ENCODE peak calls at places on chromosomes 5 and 9, in nine cellular contexts. One of them, this sample, is unnamed.

GRCh38 chr5:127031147-127031862 is 947 bp upstream of the MARCHF3 start:
- DNase-seq in WTC11: peak; percentile 28
- DNase-seq in left ventricle myocardium inferior: no peak
- DNase-seq in mammary epithelial cell: no peak
- DNase-seq in esophagus squamous epithelium: no peak
- DNase-seq in mucosa of descending colon: peak; percentile 69
- DNase-seq in cardiac muscle cell: peak; percentile 40
- DNase-seq in AG09309: no peak
- DNase-seq in GM20000: no peak
- DNase-seq in this sample: no peak

GRCh38 chr5:54601393-54601792 is 83.8 kb downstream of the SNX18 start:
- DNase-seq in WTC11: no peak
- DNase-seq in left ventricle myocardium inferior: no peak
- DNase-seq in mammary epithelial cell: peak; percentile 37
- DNase-seq in esophagus squamous epithelium: no peak
- DNase-seq in mucosa of descending colon: no peak
- DNase-seq in cardiac muscle cell: no peak
- DNase-seq in AG09309: no peak
- DNase-seq in GM20000: no peak
- DNase-seq in this sample: no peak

GRCh38 chr5:8500426-8500825 is 631.5 kb downstream of the MTRR start:
- DNase-seq in WTC11: no peak
- DNase-seq in left ventricle myocardium inferior: no peak
- DNase-seq in mammary epithelial cell: no peak
- DNase-seq in esophagus squamous epithelium: no peak
- DNase-seq in mucosa of descending colon: no peak
- DNase-seq in cardiac muscle cell: no peak
- DNase-seq in AG09309: no peak
- DNase-seq in GM20000: no peak
- DNase-seq in this sample: no peak

GRCh38 chr5:28400076-28400475 is 1361.7 kb upstream of the CDH9 start:
- DNase-seq in WTC11: no peak
- DNase-seq in left ventricle myocardium inferior: no peak
- DNase-seq in mammary epithelial cell: no peak
- DNase-seq in esophagus squamous epithelium: no peak
- DNase-seq in mucosa of descending colon: no peak
- DNase-seq in cardiac muscle cell: no peak
- DNase-seq in AG09309: no peak
- DNase-seq in GM20000: no peak
- DNase-seq in this sample: no peak

GRCh38 chr5:51378778-51379652 is 4.2 kb upstream of the ISL1 start:
- DNase-seq in WTC11: peak; percentile 45
- DNase-seq in left ventricle myocardium inferior: no peak
- DNase-seq in mammary epithelial cell: no peak
- DNase-seq in esophagus squamous epithelium: no peak
- DNase-seq in mucosa of descending colon: no peak
- DNase-seq in cardiac muscle cell: peak; percentile 55
- DNase-seq in AG09309: no peak
- DNase-seq in GM20000: no peak
- DNase-seq in this sample: no peak

GRCh38 chr5:56670916-56671315 is 144.4 kb upstream of the MAP3K1 start:
- DNase-seq in WTC11: no peak
- DNase-seq in left ventricle myocardium inferior: no peak
- DNase-seq in mammary epithelial cell: no peak
- DNase-seq in esophagus squamous epithelium: no peak
- DNase-seq in mucosa of descending colon: no peak
- DNase-seq in cardiac muscle cell: no peak
- DNase-seq in AG09309: no peak
- DNase-seq in GM20000: no peak
- DNase-seq in this sample: no peak

GRCh38 chr9:127578952-127579853 is 32.9 kb upstream of the STXBP1 start:
- DNase-seq in WTC11: peak; percentile 50
- DNase-seq in left ventricle myocardium inferior: peak; percentile 83
- DNase-seq in mammary epithelial cell: peak; percentile 98
- DNase-seq in esophagus squamous epithelium: peak; percentile 58
- DNase-seq in mucosa of descending colon: peak; percentile 85
- DNase-seq in cardiac muscle cell: no peak
- DNase-seq in AG09309: peak; percentile 90
- DNase-seq in GM20000: peak; percentile 44
- DNase-seq in this sample: no peak

GRCh38 chr9:123637940-123638634 is 282.1 kb downstream of the CRB2 start:
- DNase-seq in WTC11: no peak
- DNase-seq in left ventricle myocardium inferior: no peak
- DNase-seq in mammary epithelial cell: no peak
- DNase-seq in esophagus squamous epithelium: no peak
- DNase-seq in mucosa of descending colon: no peak
- DNase-seq in cardiac muscle cell: no peak
- DNase-seq in AG09309: peak; percentile 1
- DNase-seq in GM20000: peak; percentile 16
- DNase-seq in this sample: no peak

GRCh38 chr9:133813749-133814585 is 75.8 kb upstream of the SARDH start:
- DNase-seq in WTC11: no peak
- DNase-seq in left ventricle myocardium inferior: peak; percentile 71
- DNase-seq in mammary epithelial cell: no peak
- DNase-seq in esophagus squamous epithelium: no peak
- DNase-seq in mucosa of descending colon: no peak
- DNase-seq in cardiac muscle cell: peak; percentile 79
- DNase-seq in AG09309: no peak
- DNase-seq in GM20000: no peak
- DNase-seq in this sample: no peak

GRCh38 chr9:114207034-114207815 is 51.9 kb downstream of the COL27A1 start:
- DNase-seq in WTC11: no peak
- DNase-seq in left ventricle myocardium inferior: peak; percentile 76
- DNase-seq in mammary epithelial cell: peak; percentile 37
- DNase-seq in esophagus squamous epithelium: no peak
- DNase-seq in mucosa of descending colon: peak; percentile 45
- DNase-seq in cardiac muscle cell: peak; percentile 79
- DNase-seq in AG09309: no peak
- DNase-seq in GM20000: no peak
- DNase-seq in this sample: no peak

GRCh38 chr5:33513786-33514185 is 73.0 kb downstream of the TARS1 start:
- DNase-seq in WTC11: no peak
- DNase-seq in left ventricle myocardium inferior: no peak
- DNase-seq in mammary epithelial cell: no peak
- DNase-seq in esophagus squamous epithelium: no peak
- DNase-seq in mucosa of descending colon: no peak
- DNase-seq in cardiac muscle cell: no peak
- DNase-seq in AG09309: no peak
- DNase-seq in GM20000: no peak
- DNase-seq in this sample: no peak

GRCh38 chr5:81232449-81233079 is 558 bp upstream of the CKMT2 start:
- DNase-seq in WTC11: no peak
- DNase-seq in left ventricle myocardium inferior: peak; percentile 85
- DNase-seq in mammary epithelial cell: no peak
- DNase-seq in esophagus squamous epithelium: no peak
- DNase-seq in mucosa of descending colon: no peak
- DNase-seq in cardiac muscle cell: peak; percentile 82
- DNase-seq in AG09309: peak; percentile 2
- DNase-seq in GM20000: no peak
- DNase-seq in this sample: no peak

GRCh38 chr5:56291058-56291404 is 57.9 kb upstream of the ANKRD55 start:
- DNase-seq in WTC11: no peak
- DNase-seq in left ventricle myocardium inferior: no peak
- DNase-seq in mammary epithelial cell: no peak
- DNase-seq in esophagus squamous epithelium: no peak
- DNase-seq in mucosa of descending colon: no peak
- DNase-seq in cardiac muscle cell: no peak
- DNase-seq in AG09309: no peak
- DNase-seq in GM20000: no peak
- DNase-seq in this sample: no peak

GRCh38 chr5:136162001-136162400 is 29.4 kb downstream of the SMAD5 start:
- DNase-seq in WTC11: no peak
- DNase-seq in left ventricle myocardium inferior: no peak
- DNase-seq in mammary epithelial cell: no peak
- DNase-seq in esophagus squamous epithelium: no peak
- DNase-seq in mucosa of descending colon: no peak
- DNase-seq in cardiac muscle cell: no peak
- DNase-seq in AG09309: no peak
- DNase-seq in GM20000: no peak
- DNase-seq in this sample: no peak

GRCh38 chr5:57902035-57902434 is 419.4 kb upstream of the ACTBL2 start:
- DNase-seq in WTC11: no peak
- DNase-seq in left ventricle myocardium inferior: no peak
- DNase-seq in mammary epithelial cell: no peak
- DNase-seq in esophagus squamous epithelium: no peak
- DNase-seq in mucosa of descending colon: no peak
- DNase-seq in cardiac muscle cell: no peak
- DNase-seq in AG09309: no peak
- DNase-seq in GM20000: no peak
- DNase-seq in this sample: no peak

GRCh38 chr5:136203303-136203922 is 10.5 kb upstream of the SMIM32 start:
- DNase-seq in WTC11: no peak
- DNase-seq in left ventricle myocardium inferior: no peak
- DNase-seq in mammary epithelial cell: no peak
- DNase-seq in esophagus squamous epithelium: no peak
- DNase-seq in mucosa of descending colon: no peak
- DNase-seq in cardiac muscle cell: no peak
- DNase-seq in AG09309: no peak
- DNase-seq in GM20000: no peak
- DNase-seq in this sample: no peak

GRCh38 chr5:169331292-169331852 is 30.4 kb upstream of the SLIT3 start:
- DNase-seq in WTC11: no peak
- DNase-seq in left ventricle myocardium inferior: no peak
- DNase-seq in mammary epithelial cell: no peak
- DNase-seq in esophagus squamous epithelium: no peak
- DNase-seq in mucosa of descending colon: no peak
- DNase-seq in cardiac muscle cell: no peak
- DNase-seq in AG09309: no peak
- DNase-seq in GM20000: no peak
- DNase-seq in this sample: no peak

GRCh38 chr5:17304282-17304681 is 86.9 kb downstream of the BASP1 start:
- DNase-seq in WTC11: no peak
- DNase-seq in left ventricle myocardium inferior: no peak
- DNase-seq in mammary epithelial cell: no peak
- DNase-seq in esophagus squamous epithelium: no peak
- DNase-seq in mucosa of descending colon: no peak
- DNase-seq in cardiac muscle cell: no peak
- DNase-seq in AG09309: no peak
- DNase-seq in GM20000: no peak
- DNase-seq in this sample: no peak
- TF ChIP-seq CTCF in WTC11: no peak
- TF ChIP-seq CTCF in left ventricle myocardium inferior: no peak
- TF ChIP-seq CTCF in mammary epithelial cell: no peak
- TF ChIP-seq CTCF in esophagus squamous epithelium: no peak
- TF ChIP-seq CTCF in mucosa of descending colon: no peak
- TF ChIP-seq CTCF in cardiac muscle cell: no peak
- TF ChIP-seq CTCF in AG09309: no peak
- TF ChIP-seq CTCF in GM20000: no peak
- TF ChIP-seq CTCF in this sample: no peak

GRCh38 chr5:142911775-142912174 is 141.6 kb downstream of the ARHGAP26 start:
- DNase-seq in WTC11: no peak
- DNase-seq in left ventricle myocardium inferior: no peak
- DNase-seq in mammary epithelial cell: no peak
- DNase-seq in esophagus squamous epithelium: no peak
- DNase-seq in mucosa of descending colon: no peak
- DNase-seq in cardiac muscle cell: no peak
- DNase-seq in AG09309: no peak
- DNase-seq in GM20000: no peak
- DNase-seq in this sample: no peak

GRCh38 chr5:142918959-142919635 is 148.9 kb downstream of the ARHGAP26 start:
- DNase-seq in WTC11: no peak
- DNase-seq in left ventricle myocardium inferior: no peak
- DNase-seq in mammary epithelial cell: no peak
- DNase-seq in esophagus squamous epithelium: no peak
- DNase-seq in mucosa of descending colon: no peak
- DNase-seq in cardiac muscle cell: no peak
- DNase-seq in AG09309: no peak
- DNase-seq in GM20000: no peak
- DNase-seq in this sample: no peak

GRCh38 chr5:142915038-142915437 is 144.9 kb downstream of the ARHGAP26 start:
- DNase-seq in WTC11: no peak
- DNase-seq in left ventricle myocardium inferior: no peak
- DNase-seq in mammary epithelial cell: no peak
- DNase-seq in esophagus squamous epithelium: no peak
- DNase-seq in mucosa of descending colon: no peak
- DNase-seq in cardiac muscle cell: no peak
- DNase-seq in AG09309: no peak
- DNase-seq in GM20000: no peak
- DNase-seq in this sample: no peak

GRCh38 chr5:142913728-142914338 is 143.7 kb downstream of the ARHGAP26 start:
- DNase-seq in WTC11: no peak
- DNase-seq in left ventricle myocardium inferior: no peak
- DNase-seq in mammary epithelial cell: peak; percentile 75
- DNase-seq in esophagus squamous epithelium: no peak
- DNase-seq in mucosa of descending colon: no peak
- DNase-seq in cardiac muscle cell: no peak
- DNase-seq in AG09309: no peak
- DNase-seq in GM20000: no peak
- DNase-seq in this sample: no peak

DNA sequence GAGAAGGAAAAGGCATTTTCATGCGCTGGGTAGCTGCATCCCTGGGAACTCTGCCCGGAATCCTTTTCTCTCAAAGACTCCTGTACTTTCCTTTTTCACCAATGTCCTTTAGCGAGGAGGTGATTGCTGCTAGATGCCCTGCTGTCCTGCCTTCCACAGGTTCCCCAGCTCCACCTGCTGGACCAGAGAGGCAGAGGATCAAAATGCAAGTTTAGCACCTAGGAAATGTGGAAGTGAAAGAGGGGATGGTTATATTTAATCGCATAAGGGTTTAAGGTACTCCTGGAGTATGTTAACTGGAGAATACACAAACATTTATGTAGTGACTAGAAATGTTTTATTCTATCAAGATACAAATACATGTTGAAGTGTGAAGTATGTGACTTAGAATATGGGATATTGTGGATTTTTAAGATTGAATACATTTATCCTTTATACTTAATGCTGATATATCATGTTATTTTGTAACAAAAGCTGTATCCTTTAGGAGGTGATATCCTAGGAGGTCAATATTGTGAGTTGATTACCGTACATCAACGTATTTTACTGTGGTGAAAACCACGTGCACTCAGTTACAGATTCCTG is 145.8 kb downstream of the ARHGAP26 start:
- DNase-seq in WTC11: peak; percentile 70
- DNase-seq in left ventricle myocardium inferior: no peak
- DNase-seq in mammary epithelial cell: peak; percentile 58
- DNase-seq in esophagus squamous epithelium: no peak
- DNase-seq in mucosa of descending colon: no peak
- DNase-seq in cardiac muscle cell: peak; percentile 55
- DNase-seq in AG09309: no peak
- DNase-seq in GM20000: peak; percentile 37
- DNase-seq in this sample: peak; percentile 15
- TF ChIP-seq CTCF in WTC11: peak; percentile 52
- TF ChIP-seq CTCF in left ventricle myocardium inferior: peak; percentile 63
- TF ChIP-seq CTCF in mammary epithelial cell: peak; percentile 90
- TF ChIP-seq CTCF in esophagus squamous epithelium: no peak
- TF ChIP-seq CTCF in mucosa of descending colon: peak; percentile 19
- TF ChIP-seq CTCF in cardiac muscle cell: peak; percentile 49
- TF ChIP-seq CTCF in AG09309: peak; percentile 62
- TF ChIP-seq CTCF in GM20000: peak; percentile 50
- TF ChIP-seq CTCF in this sample: peak; percentile 69

GRCh38 chr5:96868603-96869371 is 7.5 kb upstream of the ERAP2 start:
- DNase-seq in WTC11: no peak
- DNase-seq in left ventricle myocardium inferior: no peak
- DNase-seq in mammary epithelial cell: peak; percentile 57
- DNase-seq in esophagus squamous epithelium: no peak
- DNase-seq in mucosa of descending colon: no peak
- DNase-seq in cardiac muscle cell: peak; percentile 70
- DNase-seq in AG09309: peak; percentile 55
- DNase-seq in GM20000: peak; percentile 61
- DNase-seq in this sample: no peak
- TF ChIP-seq CTCF in WTC11: peak; percentile 61
- TF ChIP-seq CTCF in left ventricle myocardium inferior: peak; percentile 95
- TF ChIP-seq CTCF in mammary epithelial cell: peak; percentile 99
- TF ChIP-seq CTCF in esophagus squamous epithelium: peak; percentile 79
- TF ChIP-seq CTCF in mucosa of descending colon: peak; percentile 85
- TF ChIP-seq CTCF in cardiac muscle cell: peak; percentile 98
- TF ChIP-seq CTCF in AG09309: peak; percentile 97
- TF ChIP-seq CTCF in GM20000: peak; percentile 96
- TF ChIP-seq CTCF in this sample: peak; percentile 80

GRCh38 chr9:29830815-29831214 is 2257.5 kb upstream of the C9orf72 start:
- DNase-seq in WTC11: peak; percentile 54
- DNase-seq in left ventricle myocardium inferior: no peak
- DNase-seq in mammary epithelial cell: peak; percentile 37
- DNase-seq in esophagus squamous epithelium: no peak
- DNase-seq in mucosa of descending colon: no peak
- DNase-seq in cardiac muscle cell: peak; percentile 60
- DNase-seq in AG09309: no peak
- DNase-seq in GM20000: no peak
- DNase-seq in this sample: peak; percentile 31
- TF ChIP-seq CTCF in WTC11: peak; percentile 42
- TF ChIP-seq CTCF in left ventricle myocardium inferior: no peak
- TF ChIP-seq CTCF in mammary epithelial cell: peak; percentile 54
- TF ChIP-seq CTCF in esophagus squamous epithelium: no peak
- TF ChIP-seq CTCF in mucosa of descending colon: no peak
- TF ChIP-seq CTCF in cardiac muscle cell: no peak
- TF ChIP-seq CTCF in AG09309: no peak
- TF ChIP-seq CTCF in GM20000: peak; percentile 5
- TF ChIP-seq CTCF in this sample: peak; percentile 76

This sample was measured in neural crest cell.